ENCODE peak calls at places on chromosomes 4 and X, in eight cellular contexts. U, K, I, D, P, M, C and H are unnamed samples.

GRCh38 chr4:133711817-133712216 is 489.8 kb downstream of the PABPC4L start:
- DNase-seq in U (no peak), K (no peak), I (no peak), D (no peak), P (no peak), M (no peak), C (no peak), H (no peak)

GRCh38 chr4:129092636-129093172 is 635 bp downstream of the SCLT1 start:
- DNase-seq in U (no peak), K (no peak), I (no peak), D (no peak), P (no peak), M (no peak), C (no peak), H (peak)

GRCh38 chr4:7150083-7150635 is 42.2 kb upstream of the SORCS2 start:
- DNase-seq in U (no peak), K (no peak), I (no peak), D (no peak), P (no peak), M (no peak), C (no peak), H (no peak)

GRCh38 chr4:95293014-95293413 is 255.8 kb downstream of the UNC5C start:
- DNase-seq in U (no peak), K (no peak), I (no peak), D (no peak), P (no peak), M (no peak), C (no peak), H (no peak)

GRCh38 chr4:164789047-164789446 is 35.1 kb downstream of the SMIM31 start:
- DNase-seq in U (no peak), K (no peak), I (no peak), D (no peak), P (no peak), M (no peak), C (no peak), H (no peak)

GRCh38 chr4:24096603-24097002 is 206.8 kb upstream of the PPARGC1A start:
- DNase-seq in U (no peak), K (no peak), I (no peak), D (no peak), P (no peak), M (no peak), C (no peak), H (no peak)

GRCh38 chr4:55675196-55675793 is 39.2 kb upstream of the NMU start:
- DNase-seq in U (no peak), K (no peak), I (no peak), D (no peak), P (no peak), M (no peak), C (no peak), H (no peak)

GRCh38 chr4:11904117-11904535 is 475.4 kb upstream of the HS3ST1 start:
- DNase-seq in U (no peak), K (no peak), I (no peak), D (no peak), P (no peak), M (peak), C (no peak), H (no peak)

GRCh38 chrX:71378752-71379151 is 12.6 kb downstream of the TAF1 start:
- DNase-seq in U (no peak), K (peak), I (no peak), D (no peak), P (no peak), M (no peak), C (no peak), H (no peak)

GRCh38 chr4:54660591-54660990 is 2.8 kb downstream of the KIT start:
- DNase-seq in U (no peak), K (no peak), I (no peak), D (no peak), P (no peak), M (no peak), C (no peak), H (peak)